ENCODE peak calls at places on chromosomes 13 and 19, in four cellular contexts. One of them, this sample, is unnamed.
A peak's percentile ranks its signal among the peaks of the same experiment; 100 is the strongest.

GRCh38 chr13:26867451-26868067 is 107.0 kb upstream of the GPR12 start:
- DNase-seq in small intestine: peak; percentile 4
- DNase-seq in AG10803: peak; percentile 15
- DNase-seq in breast epithelium: no peak
- DNase-seq in this sample: peak; percentile 28

GRCh38 chr13:27334774-27335490 is 64.3 kb downstream of the RASL11A start:
- DNase-seq in small intestine: no peak
- DNase-seq in AG10803: no peak
- DNase-seq in breast epithelium: no peak
- DNase-seq in this sample: peak; percentile 74

GRCh38 chr19:14561832-14562351 is 10.0 kb downstream of the NDUFB7 start:
- DNase-seq in small intestine: no peak
- DNase-seq in AG10803: no peak
- DNase-seq in breast epithelium: no peak
- DNase-seq in this sample: peak; percentile 36

GRCh38 chr19:5913739-5914357 is at the start of gene CAPS:
- DNase-seq in small intestine: peak; percentile 17
- DNase-seq in AG10803: peak; percentile 80
- DNase-seq in breast epithelium: peak; percentile 63
- DNase-seq in this sample: peak; percentile 64

GRCh38 chr13:47719164-47719563 is 281.9 kb downstream of the SUCLA2 start:
- DNase-seq in small intestine: no peak
- DNase-seq in AG10803: no peak
- DNase-seq in breast epithelium: no peak
- DNase-seq in this sample: no peak

GRCh38 chr13:51957377-51958216 is 53.7 kb downstream of the ATP7B start:
- DNase-seq in small intestine: no peak
- DNase-seq in AG10803: no peak
- DNase-seq in breast epithelium: no peak
- DNase-seq in this sample: no peak

GRCh38 chr19:11261902-11262839 is at the start of gene DOCK6:
- DNase-seq in small intestine: peak; percentile 41
- DNase-seq in AG10803: no peak
- DNase-seq in breast epithelium: no peak
- DNase-seq in this sample: no peak

GRCh38 chr13:41213316-41213715 is 18.9 kb upstream of the KBTBD7 start:
- DNase-seq in small intestine: no peak
- DNase-seq in AG10803: no peak
- DNase-seq in breast epithelium: no peak
- DNase-seq in this sample: no peak

GRCh38 chr13:113981201-113981605 is 7.3 kb upstream of the C13orf46 start:
- DNase-seq in small intestine: peak; percentile 90
- DNase-seq in AG10803: no peak
- DNase-seq in breast epithelium: peak; percentile 81
- DNase-seq in this sample: no peak

GRCh38 chr19:43839139-43839538 is 12.0 kb downstream of the ZNF283 start:
- DNase-seq in small intestine: no peak
- DNase-seq in AG10803: no peak
- DNase-seq in breast epithelium: no peak
- DNase-seq in this sample: no peak

GRCh38 chr19:5205937-5206750 is 134.5 kb downstream of the PTPRS start:
- DNase-seq in small intestine: no peak
- DNase-seq in AG10803: no peak
- DNase-seq in breast epithelium: no peak
- DNase-seq in this sample: no peak

GRCh38 chr13:31246918-31247317 is 47.1 kb downstream of the B3GLCT start:
- DNase-seq in small intestine: no peak
- DNase-seq in AG10803: no peak
- DNase-seq in breast epithelium: no peak
- DNase-seq in this sample: no peak

GRCh38 chr13:20182231-20182846 is 10.4 kb downstream of the GJB2 start:
- DNase-seq in small intestine: peak; percentile 72
- DNase-seq in AG10803: peak; percentile 72
- DNase-seq in breast epithelium: no peak
- DNase-seq in this sample: peak; percentile 76

GRCh38 chr19:48613852-48614435 is 932 bp downstream of the FAM83E start:
- DNase-seq in small intestine: peak; percentile 36
- DNase-seq in AG10803: no peak
- DNase-seq in breast epithelium: no peak
- DNase-seq in this sample: no peak

GRCh38 chr13:27607125-27607524 is 13.2 kb downstream of the LNX2 start:
- DNase-seq in small intestine: peak; percentile 88
- DNase-seq in AG10803: peak; percentile 67
- DNase-seq in breast epithelium: no peak
- DNase-seq in this sample: peak; percentile 93

DNA sequence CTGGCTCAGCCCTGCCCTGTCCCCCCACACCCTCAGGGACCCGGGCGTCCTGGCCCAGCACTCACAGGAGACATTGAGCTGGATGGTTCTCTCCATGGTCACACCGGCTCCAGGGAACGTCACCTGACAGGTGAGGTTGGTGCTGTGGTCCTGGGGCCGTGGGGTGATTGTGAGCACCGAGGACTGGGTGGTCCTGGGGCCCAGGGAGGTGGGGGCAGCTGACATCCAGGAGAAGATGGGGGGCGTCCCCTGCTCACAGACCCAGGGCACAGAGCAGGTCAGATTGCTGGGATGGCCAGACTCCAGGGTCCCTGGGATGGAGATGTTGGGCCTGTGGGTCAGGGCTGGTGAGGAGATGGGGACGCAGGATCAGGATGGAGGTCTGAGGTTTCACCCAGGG is 854 bp downstream of the SIGLEC6 start:
- DNase-seq in small intestine: no peak
- DNase-seq in AG10803: no peak
- DNase-seq in breast epithelium: no peak
- DNase-seq in this sample: no peak
- H3K4me3 ChIP-seq in small intestine: no peak overlapping the region
- H3K4me3 ChIP-seq in AG10803: no peak overlapping the region
- H3K4me3 ChIP-seq in breast epithelium: no peak overlapping the region
- H3K4me3 ChIP-seq in this sample: no peak overlapping the region

DNA sequence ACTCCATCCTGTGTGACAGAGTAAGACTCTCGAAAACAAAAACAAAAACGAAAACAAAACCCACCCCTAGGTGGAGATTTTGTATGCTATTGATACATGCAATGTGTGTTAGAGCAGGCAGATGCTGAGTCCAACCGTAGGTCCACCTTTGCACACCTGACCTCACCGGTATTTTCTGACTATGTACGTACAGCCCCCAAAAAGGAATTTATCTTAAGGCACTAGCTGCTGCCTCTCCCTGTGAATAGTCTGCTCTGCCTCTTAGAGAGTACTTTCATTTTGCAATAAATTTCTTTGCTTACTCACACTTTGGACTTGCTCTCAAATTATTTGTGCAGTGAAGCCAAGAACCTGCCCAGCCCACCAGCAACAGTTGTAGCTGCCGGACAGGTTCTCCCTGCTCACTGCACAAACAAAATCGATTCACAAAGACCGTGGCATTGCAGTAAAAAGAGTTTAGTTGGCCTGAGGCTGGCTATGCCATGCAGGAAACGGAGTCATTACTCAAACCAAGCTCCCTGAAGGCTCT is 8.2 kb upstream of the ZNF77 start:
- DNase-seq in small intestine: peak; percentile 81
- DNase-seq in AG10803: peak; percentile 26
- DNase-seq in breast epithelium: peak; percentile 74
- DNase-seq in this sample: no peak
- H3K4me3 ChIP-seq in small intestine: peak overlapping the region; percentile 3
- H3K4me3 ChIP-seq in AG10803: peak overlapping the region; percentile 44
- H3K4me3 ChIP-seq in breast epithelium: peak overlapping the region; percentile 47
- H3K4me3 ChIP-seq in this sample: peak overlapping the region; percentile 28

GRCh38 chr13:110873639-110874507 is 41.0 kb downstream of the ANKRD10 start:
- DNase-seq in small intestine: no peak
- DNase-seq in AG10803: no peak
- DNase-seq in breast epithelium: no peak
- DNase-seq in this sample: no peak
- H3K4me3 ChIP-seq in small intestine: peak overlapping the region; percentile 2
- H3K4me3 ChIP-seq in AG10803: peak overlapping the region; percentile 45
- H3K4me3 ChIP-seq in breast epithelium: peak overlapping the region; percentile 44
- H3K4me3 ChIP-seq in this sample: peak overlapping the region; percentile 60

DNA sequence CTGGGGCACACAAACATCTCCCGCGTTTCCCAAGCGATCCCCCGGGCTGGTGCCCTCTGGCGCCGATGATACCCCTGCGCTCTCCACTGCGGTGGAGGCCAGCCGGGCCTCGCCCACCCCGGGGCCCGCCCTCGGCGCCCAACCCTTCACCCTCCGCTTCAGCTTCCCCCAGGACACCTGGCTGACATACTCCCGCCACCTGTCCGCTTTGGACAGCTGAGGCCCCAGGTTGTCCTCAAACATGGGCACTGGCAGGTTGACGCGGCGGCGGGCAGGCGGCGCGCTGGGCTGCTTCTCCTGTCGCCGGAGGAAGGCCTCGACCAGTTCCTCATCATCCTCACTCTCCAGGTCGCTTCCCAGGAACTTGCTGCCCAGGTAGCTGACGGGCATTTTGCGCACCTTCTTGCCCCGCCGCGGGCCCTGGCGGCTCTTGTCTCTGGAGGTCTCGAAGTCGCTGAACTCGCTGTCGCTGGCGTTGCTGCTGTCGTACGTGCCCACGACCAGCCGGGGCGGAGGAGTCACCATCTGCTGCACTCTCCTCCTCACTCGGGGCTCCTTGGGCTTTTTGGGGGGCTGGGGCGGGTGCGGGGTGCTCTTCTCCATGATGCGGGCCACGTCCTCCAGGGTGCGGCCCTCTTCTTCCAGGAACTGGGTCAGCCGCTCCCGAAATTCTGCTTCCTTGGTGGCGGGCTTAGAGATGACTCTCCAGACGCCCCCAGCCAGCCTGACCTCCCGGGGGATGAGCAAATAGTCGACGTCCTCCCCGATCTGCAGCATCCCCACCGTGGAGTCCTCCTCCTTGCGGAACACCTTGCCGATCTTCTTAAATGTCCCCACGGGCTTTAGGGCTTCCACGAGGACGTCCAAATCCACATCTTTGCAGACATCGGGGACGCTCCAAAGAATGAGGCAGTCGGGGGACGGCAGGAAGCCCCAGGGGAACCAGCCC is 1.1 kb downstream of the CCDC8 start:
- DNase-seq in small intestine: no peak
- DNase-seq in AG10803: no peak
- DNase-seq in breast epithelium: no peak
- DNase-seq in this sample: no peak
- H3K4me3 ChIP-seq in small intestine: no peak overlapping the region
- H3K4me3 ChIP-seq in AG10803: peak overlapping the region; percentile 66
- H3K4me3 ChIP-seq in breast epithelium: peak overlapping the region; percentile 70
- H3K4me3 ChIP-seq in this sample: peak overlapping the region; percentile 83

GRCh38 chr13:108494991-108495661 is 134.3 kb upstream of the MYO16 start:
- DNase-seq in small intestine: no peak
- DNase-seq in AG10803: no peak
- DNase-seq in breast epithelium: no peak
- DNase-seq in this sample: no peak
- H3K4me3 ChIP-seq in small intestine: peak overlapping the region; percentile 3
- H3K4me3 ChIP-seq in AG10803: no peak overlapping the region
- H3K4me3 ChIP-seq in breast epithelium: peak overlapping the region; percentile 20
- H3K4me3 ChIP-seq in this sample: no peak overlapping the region

GRCh38 chr19:1234041-1234669 is 3.6 kb downstream of the CBARP start:
- DNase-seq in small intestine: no peak
- DNase-seq in AG10803: no peak
- DNase-seq in breast epithelium: no peak
- DNase-seq in this sample: no peak
- H3K4me3 ChIP-seq in small intestine: no peak overlapping the region
- H3K4me3 ChIP-seq in AG10803: no peak overlapping the region
- H3K4me3 ChIP-seq in breast epithelium: no peak overlapping the region
- H3K4me3 ChIP-seq in this sample: no peak overlapping the region

GRCh38 chr13:97435794-97436193 is 1.8 kb downstream of the RAP2A start:
- DNase-seq in small intestine: peak; percentile 7
- DNase-seq in AG10803: no peak
- DNase-seq in breast epithelium: no peak
- DNase-seq in this sample: peak; percentile 23
- H3K4me3 ChIP-seq in small intestine: no peak overlapping the region
- H3K4me3 ChIP-seq in AG10803: peak overlapping the region; percentile 80
- H3K4me3 ChIP-seq in breast epithelium: peak overlapping the region; percentile 87
- H3K4me3 ChIP-seq in this sample: peak overlapping the region; percentile 89

DNA sequence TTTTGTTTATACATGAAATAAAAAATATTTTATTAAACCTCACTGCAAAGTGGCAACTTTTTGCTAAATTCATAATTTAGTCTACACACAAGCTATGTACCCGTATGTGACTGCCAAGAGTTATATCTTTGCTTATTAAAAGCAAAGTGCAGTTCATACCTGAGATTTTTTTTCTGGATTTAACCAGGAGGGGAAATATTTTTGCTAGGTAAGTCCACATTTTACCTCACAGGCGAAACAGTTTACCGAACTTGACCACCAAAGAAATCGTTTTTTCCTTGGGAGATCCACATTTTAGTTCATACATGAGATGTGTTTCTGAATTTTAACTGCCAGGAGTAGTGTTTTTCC is 12.2 kb upstream of the JSRP1 start:
- DNase-seq in small intestine: no peak
- DNase-seq in AG10803: no peak
- DNase-seq in breast epithelium: no peak
- DNase-seq in this sample: no peak
- H3K4me3 ChIP-seq in small intestine: no peak overlapping the region
- H3K4me3 ChIP-seq in AG10803: peak overlapping the region; percentile 74
- H3K4me3 ChIP-seq in breast epithelium: peak overlapping the region; percentile 76
- H3K4me3 ChIP-seq in this sample: peak overlapping the region; percentile 76

GRCh38 chr13:46630419-46631183 is 77.6 kb downstream of the LRCH1 start:
- DNase-seq in small intestine: no peak
- DNase-seq in AG10803: no peak
- DNase-seq in breast epithelium: no peak
- DNase-seq in this sample: peak; percentile 34
- H3K4me3 ChIP-seq in small intestine: no peak overlapping the region
- H3K4me3 ChIP-seq in AG10803: no peak overlapping the region
- H3K4me3 ChIP-seq in breast epithelium: no peak overlapping the region
- H3K4me3 ChIP-seq in this sample: no peak overlapping the region

GRCh38 chr19:40567750-40568494 is 8.8 kb upstream of the SHKBP1 start:
- DNase-seq in small intestine: no peak
- DNase-seq in AG10803: no peak
- DNase-seq in breast epithelium: no peak
- DNase-seq in this sample: no peak

GRCh38 chr19:40567040-40567749 is 9.5 kb upstream of the SHKBP1 start:
- DNase-seq in small intestine: no peak
- DNase-seq in AG10803: no peak
- DNase-seq in breast epithelium: no peak
- DNase-seq in this sample: no peak

GRCh38 chr19:40571005-40571318 is 5.7 kb upstream of the SHKBP1 start:
- DNase-seq in small intestine: no peak
- DNase-seq in AG10803: no peak
- DNase-seq in breast epithelium: no peak
- DNase-seq in this sample: no peak

GRCh38 chr19:40571831-40572495 is 4.7 kb upstream of the SHKBP1 start:
- DNase-seq in small intestine: no peak
- DNase-seq in AG10803: no peak
- DNase-seq in breast epithelium: no peak
- DNase-seq in this sample: no peak

GRCh38 chr19:40570313-40571004 is 6.2 kb upstream of the SHKBP1 start:
- DNase-seq in small intestine: peak; percentile 99
- DNase-seq in AG10803: peak; percentile 99
- DNase-seq in breast epithelium: peak; percentile 98
- DNase-seq in this sample: peak; percentile 99
- H3K4me3 ChIP-seq in small intestine: peak overlapping the region; percentile 27
- H3K4me3 ChIP-seq in AG10803: peak overlapping the region; percentile 79
- H3K4me3 ChIP-seq in breast epithelium: peak overlapping the region; percentile 49
- H3K4me3 ChIP-seq in this sample: peak overlapping the region; percentile 68

This sample was measured in fibroblast of villous mesenchyme.